ENCODE peak calls at places on chromosomes 13 and 19, in four cellular contexts. F, P, N and A are unnamed samples.

GRCh38 chr13:108755084-108755483 is 125.7 kb downstream of the MYO16 start:
- DNase-seq in P (no peak), F (no peak), N (no peak), A (no peak)

GRCh38 chr19:893775-894090 is 449 bp downstream of the RNU6-9 start:
- DNase-seq in N (no peak), P (no peak), F (no peak), A (no peak)

GRCh38 chr13:85313761-85314503 is 485.3 kb downstream of the SLITRK6 start:
- DNase-seq in F (peak; percentile 7), N (no peak), P (peak; percentile 2), A (no peak)

GRCh38 chr19:3154957-3155736 is 19.3 kb downstream of the GNA15 start:
- DNase-seq in N (peak; percentile 100), F (no peak), P (no peak), A (no peak)

GRCh38 chr19:35782589-35782988 is 7.2 kb downstream of the ARHGAP33 start:
- DNase-seq in F (no peak), N (no peak), P (no peak), A (no peak)

GRCh38 chr13:64793592-64793991 is 2436.5 kb downstream of the PCDH9 start:
- DNase-seq in P (no peak), F (no peak), N (no peak), A (no peak)

GRCh38 chr19:51417807-51418152 is 338 bp upstream of the SIGLEC10 start:
- DNase-seq in P (no peak), F (no peak), N (no peak), A (no peak)

GRCh38 chr13:72920097-72920496 is 138.2 kb downstream of the PIBF1 start:
- DNase-seq in N (peak; percentile 3), F (no peak), P (no peak), A (no peak)

GRCh38 chr13:113849546-113849945 is 14.3 kb downstream of the GAS6 start:
- DNase-seq in N (no peak), P (no peak), F (no peak), A (no peak)

GRCh38 chr19:31261651-31262331 is 87.4 kb downstream of the TSHZ3 start:
- DNase-seq in F (no peak), N (peak; percentile 13), P (no peak), A (no peak)

GRCh38 chr13:33328691-33329090 is 43.1 kb upstream of the STARD13 start:
- DNase-seq in P (no peak), N (peak; percentile 24), F (no peak), A (no peak)

GRCh38 chr19:39494661-39495060 is 4.1 kb upstream of the DLL3 start:
- DNase-seq in P (no peak), F (no peak), N (no peak), A (no peak)

GRCh38 chr13:20137875-20138274 is 23.0 kb downstream of the GJA3 start:
- DNase-seq in N (no peak), P (no peak), F (no peak), A (no peak)

GRCh38 chr13:86567119-86567518 is 767.9 kb upstream of the SLITRK6 start:
- DNase-seq in P (no peak), N (no peak), F (peak; percentile 8), A (no peak)

GRCh38 chr13:31051999-31052398 is 109.7 kb downstream of the HSPH1 start:
- DNase-seq in N (no peak), F (no peak), P (no peak), A (no peak)

GRCh38 chr13:20402881-20403280 is 122.8 kb downstream of the CRYL1 start:
- DNase-seq in N (no peak), P (no peak), F (no peak), A (no peak)

GRCh38 chr19:53768401-53768800 is 55.7 kb downstream of the NLRP12 start:
- DNase-seq in F (no peak), N (no peak), P (no peak), A (no peak)

GRCh38 chr13:99757756-99758464 is 213.7 kb downstream of the ZIC5 start:
- DNase-seq in N (no peak), P (no peak), F (no peak), A (no peak)

GRCh38 chr19:5057860-5058259 is 88.9 kb downstream of the KDM4B start:
- DNase-seq in P (no peak), F (no peak), N (peak; percentile 21), A (no peak)

GRCh38 chr13:32010137-32010536 is 21.4 kb upstream of the FRY start:
- DNase-seq in F (no peak), N (no peak), P (no peak), A (no peak)

GRCh38 chr13:113954046-113954841 is 19.6 kb downstream of the C13orf46 start:
- DNase-seq in P (no peak), N (no peak), F (no peak), A (no peak)

GRCh38 chr19:41350735-41351338 is 2.9 kb downstream of the TGFB1 start:
- DNase-seq in P (no peak), N (no peak), F (no peak), A (no peak)

GRCh38 chr19:35995655-35995993 is 636 bp downstream of the SDHAF1 start:
- DNase-seq in F (peak; percentile 69), N (peak; percentile 33), P (peak; percentile 61), A (no peak)

GRCh38 chr19:34475026-34475974 is 6.3 kb upstream of the WTIP start:
- DNase-seq in P (no peak), F (peak; percentile 27), N (peak; percentile 88), A (no peak)

GRCh38 chr13:40682449-40683240 is 16.2 kb upstream of the FOXO1 start:
- DNase-seq in P (no peak), N (no peak), F (peak; percentile 64), A (no peak)

GRCh38 chr13:110682746-110683145 is 23.2 kb downstream of the CARS2 start:
- DNase-seq in F (no peak), N (no peak), P (no peak), A (no peak)

GRCh38 chr13:110684388-110685056 is 21.4 kb downstream of the CARS2 start:
- DNase-seq in F (peak; percentile 27), N (no peak), P (no peak), A (no peak)

GRCh38 chr13:110683921-110684320 is 22.0 kb downstream of the CARS2 start:
- DNase-seq in N (no peak), F (no peak), P (no peak), A (no peak)

GRCh38 chr13:110681868-110682550 is 23.9 kb downstream of the CARS2 start:
- DNase-seq in F (no peak), N (no peak), P (no peak), A (no peak)

DNA sequence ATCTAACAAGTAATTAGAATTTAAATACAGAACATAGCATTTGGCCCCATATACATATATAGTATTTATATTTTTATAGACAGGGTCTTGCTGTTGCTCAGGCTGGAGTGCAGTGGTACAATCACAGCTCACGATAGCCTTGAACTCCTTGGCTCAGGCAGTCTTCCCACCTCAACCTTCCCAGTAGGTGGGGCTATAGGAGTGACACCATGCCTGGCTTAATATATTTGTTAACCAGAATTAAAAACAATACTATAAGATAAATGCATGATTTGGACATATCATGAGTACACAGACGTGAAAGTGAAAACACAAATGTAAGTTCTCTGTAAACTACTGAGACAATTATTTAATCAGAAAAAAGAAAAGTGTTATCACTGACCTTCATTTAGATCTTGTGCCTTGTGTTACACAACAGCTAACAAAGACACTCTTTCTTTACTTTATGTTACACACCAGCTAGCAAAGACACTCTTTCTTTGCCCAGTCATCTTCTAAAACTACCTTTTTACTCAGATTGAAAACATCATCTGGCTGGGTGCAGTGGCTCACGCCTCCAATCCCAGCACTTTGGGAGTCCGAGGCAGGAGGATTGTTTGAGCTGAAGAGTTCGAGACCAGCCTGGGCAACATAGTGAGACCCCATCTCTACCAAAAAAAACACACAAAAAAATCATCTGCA is 22.6 kb downstream of the CARS2 start:
- DNase-seq in N (peak; percentile 36), P (no peak), F (no peak), A (no peak)
- TF ChIP-seq CTCF in N (peak; percentile 40), P (no peak), F (peak; percentile 33), A (peak; percentile 36)

GRCh38 chr19:16074488-16075365 is 1.6 kb upstream of the TPM4 start:
- DNase-seq in P (no peak), F (no peak), N (no peak), A (no peak)

GRCh38 chr19:16076958-16077611 is 790 bp downstream of the TPM4 start:
- DNase-seq in N (no peak), F (peak; percentile 57), P (no peak), A (no peak)

GRCh38 chr19:16075430-16076153 is 703 bp upstream of the TPM4 start:
- DNase-seq in F (no peak), N (no peak), P (no peak), A (no peak)

GRCh38 chr19:16078311-16078758 is 2.0 kb downstream of the TPM4 start:
- DNase-seq in P (no peak), N (no peak), F (no peak), A (no peak)

GRCh38 chr19:16076154-16076957 is at the start of gene TPM4:
- DNase-seq in P (no peak), N (peak; percentile 98), F (peak; percentile 96), A (peak; percentile 75)
- TF ChIP-seq CTCF in P (no peak), N (no peak), F (no peak), A (no peak)

GRCh38 chr19:23440207-23440606 is 44.9 kb upstream of the ZNF91 start:
- DNase-seq in P (no peak), N (no peak), F (no peak), A (no peak)

GRCh38 chr19:23439623-23440022 is 44.4 kb upstream of the ZNF91 start:
- DNase-seq in F (no peak), N (no peak), P (no peak), A (no peak)

GRCh38 chr19:23436944-23437343 is 41.7 kb upstream of the ZNF91 start:
- DNase-seq in N (no peak), F (no peak), P (no peak), A (no peak)

GRCh38 chr19:23437901-23438300 is 42.6 kb upstream of the ZNF91 start:
- DNase-seq in N (no peak), F (no peak), P (no peak), A (no peak)

DNA sequence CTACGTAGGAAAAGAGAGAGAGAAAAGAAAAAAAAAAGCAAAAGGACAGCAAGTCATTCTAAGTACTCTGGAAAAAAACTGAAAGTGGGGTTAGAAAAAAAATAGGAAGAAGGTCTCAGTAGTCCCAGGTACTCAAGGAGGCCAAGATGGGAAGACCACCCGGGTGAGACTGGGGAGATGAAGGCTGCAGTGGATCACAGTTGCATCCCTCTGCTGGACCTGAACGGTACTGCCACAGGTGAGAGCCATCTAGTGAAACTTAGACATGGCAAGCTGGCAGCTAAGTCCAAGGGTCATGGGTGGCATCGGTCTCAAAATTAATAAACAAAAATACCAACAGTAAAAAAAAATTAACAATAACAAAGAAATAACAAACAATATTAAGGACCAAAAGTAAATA is 41.0 kb upstream of the ZNF91 start:
- DNase-seq in F (no peak), N (no peak), P (no peak), A (no peak)
- TF ChIP-seq CTCF in F (no peak), N (peak; percentile 16), P (no peak), A (peak; percentile 18)

DNA sequence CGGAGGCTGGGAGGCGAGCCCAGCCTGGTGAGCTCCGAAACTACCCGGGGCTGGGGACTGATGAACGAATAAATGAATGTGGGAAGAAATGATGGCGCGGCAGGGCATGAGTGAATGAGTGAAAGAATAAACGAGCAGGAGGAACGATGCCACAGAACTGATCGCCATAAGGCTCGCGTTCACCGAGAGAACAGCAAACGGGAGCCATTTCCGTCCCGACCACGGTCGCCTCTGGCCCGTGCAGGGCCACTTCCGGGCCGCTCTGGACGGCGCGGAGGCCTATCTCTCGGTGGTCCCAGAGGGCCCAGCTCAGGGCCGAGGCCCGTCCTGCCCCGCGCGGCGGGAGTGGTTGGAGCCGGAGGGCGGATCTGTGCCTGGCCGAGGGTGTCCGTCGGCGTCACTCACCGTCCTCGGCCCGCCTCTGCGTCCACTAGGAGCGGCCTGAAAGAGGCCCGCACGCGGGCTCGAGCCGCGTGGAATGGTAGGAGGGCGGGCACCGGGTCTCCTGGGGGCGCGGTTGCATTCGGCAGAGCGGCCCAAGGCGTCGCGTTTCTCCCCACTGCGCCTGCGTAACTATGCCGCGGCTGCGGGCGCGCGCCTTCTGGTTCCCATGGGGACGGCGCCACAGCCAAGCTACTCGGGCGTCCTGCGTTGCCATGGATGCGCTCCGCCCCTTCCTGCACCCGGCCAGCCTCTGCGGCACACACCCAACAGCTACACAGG is at the start of gene ZNF497:
- DNase-seq in P (peak; percentile 99), F (peak; percentile 97), N (peak; percentile 97), A (peak; percentile 90)
- TF ChIP-seq CTCF in P (no peak), F (no peak), N (no peak), A (no peak)